ENCODE peak calls at places on chromosomes 3 and 15, in eight cellular contexts. G, X, V, C, E, Y, W and J are unnamed samples.
A peak's percentile ranks its signal among the peaks of the same experiment; 100 is the strongest.

GRCh38 chr15:89177633-89178306 is 43.6 kb downstream of the RLBP1 start:
- DNase-seq in G (peak; percentile 63), X (peak; percentile 76), V (no peak), C (peak; percentile 83), E (peak; percentile 57), Y (no peak), W (peak; percentile 58), J (peak; percentile 64)

GRCh38 chr3:58585005-58585786 is 8.0 kb upstream of the FAM107A start:
- DNase-seq in G (peak; percentile 88), X (peak; percentile 79), V (no peak), C (peak; percentile 58), E (peak; percentile 43), Y (peak; percentile 92), W (peak; percentile 68), J (peak; percentile 67)

GRCh38 chr15:73927003-73927475 is 777 bp downstream of the LOXL1 start:
- DNase-seq in G (peak; percentile 83), X (peak; percentile 86), V (no peak), C (no peak), E (no peak), Y (peak; percentile 90), W (peak; percentile 18), J (peak; percentile 62)

GRCh38 chr3:192207239-192207638 is 520.1 kb downstream of the FGF12 start:
- DNase-seq in G (no peak), X (no peak), V (no peak), C (no peak), E (no peak), Y (no peak), W (no peak), J (no peak)

GRCh38 chr15:62975515-62975914 is 67.0 kb upstream of the TPM1 start:
- DNase-seq in G (no peak), X (no peak), V (no peak), C (no peak), E (no peak), Y (no peak), W (no peak), J (no peak)

GRCh38 chr3:182792901-182793662 is at the start of gene ATP11B:
- DNase-seq in G (peak; percentile 76), X (peak; percentile 76), V (peak; percentile 21), C (peak; percentile 41), E (peak; percentile 32), Y (peak; percentile 90), W (peak; percentile 96), J (peak; percentile 79)

GRCh38 chr3:57794501-57794900 is 38.4 kb downstream of the SLMAP start:
- DNase-seq in G (no peak), X (no peak), V (no peak), C (no peak), E (no peak), Y (no peak), W (no peak), J (no peak)

GRCh38 chr3:171028779-171029232 is 2.3 kb upstream of the SLC2A2 start:
- DNase-seq in G (no peak), X (no peak), V (no peak), C (peak; percentile 90), E (no peak), Y (no peak), W (no peak), J (no peak)

GRCh38 chr3:9903904-9904303 is 1.3 kb downstream of the IL17RE start:
- DNase-seq in G (no peak), X (peak; percentile 39), V (no peak), C (no peak), E (no peak), Y (no peak), W (no peak), J (no peak)

GRCh38 chr3:78785004-78785403 is 982.8 kb downstream of the ROBO1 start:
- DNase-seq in G (no peak), X (no peak), V (no peak), C (peak; percentile 17), E (no peak), Y (no peak), W (no peak), J (no peak)

GRCh38 chr3:66998899-66999235 is 760 bp downstream of the KBTBD8 start:
- DNase-seq in G (no peak), X (no peak), V (no peak), C (no peak), E (no peak), Y (no peak), W (no peak), J (no peak)

GRCh38 chr3:22939349-22939748 is 263.8 kb upstream of the UBE2E2 start:
- DNase-seq in G (no peak), X (no peak), V (no peak), C (peak; percentile 2), E (no peak), Y (no peak), W (no peak), J (no peak)

GRCh38 chr3:73493543-73494314 is 131.0 kb downstream of the PDZRN3 start:
- DNase-seq in G (no peak), X (no peak), V (no peak), C (peak; percentile 75), E (no peak), Y (no peak), W (no peak), J (no peak)

GRCh38 chr15:69797615-69798014 is 300.1 kb downstream of the TLE3 start:
- DNase-seq in G (no peak), X (no peak), V (no peak), C (no peak), E (no peak), Y (no peak), W (no peak), J (no peak)

GRCh38 chr3:6394944-6395343 is 466.0 kb upstream of the GRM7 start:
- DNase-seq in G (no peak), X (no peak), V (no peak), C (no peak), E (no peak), Y (no peak), W (no peak), J (no peak)
- TF ChIP-seq POLR2A in G (no peak), X (no peak), V (no peak), C (no peak), E (no peak), Y (no peak), W (no peak), J (no peak)

DNA sequence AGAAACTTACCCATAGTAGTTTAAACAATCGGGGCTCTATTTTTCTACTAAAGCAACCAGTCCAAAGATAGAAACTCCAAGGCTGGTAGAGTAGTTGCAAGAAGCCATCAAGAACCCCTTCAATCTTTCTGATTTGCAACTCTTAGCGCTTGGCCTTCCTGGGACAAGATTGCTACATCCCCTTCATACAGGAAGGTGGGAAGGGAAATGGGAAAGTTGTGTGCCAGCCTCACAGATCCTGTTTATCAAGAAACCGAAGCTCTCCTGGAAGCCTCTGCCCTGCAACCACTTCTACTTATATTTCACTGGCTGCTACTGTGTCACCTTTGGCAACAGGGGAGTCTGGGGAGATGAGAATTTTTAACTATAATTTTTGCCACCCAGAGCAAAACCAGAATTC is 46.2 kb downstream of the OSBPL10 start:
- DNase-seq in G (no peak), X (no peak), V (no peak), C (no peak), E (no peak), Y (no peak), W (no peak), J (peak; percentile 24)
- H3K27me3 ChIP-seq in G (no peaks in the 10 kb centered on the region), X (no peaks in the 10 kb centered on the region), V (no peaks in the 10 kb centered on the region), C (no peaks in the 10 kb centered on the region), E (no peaks in the 10 kb centered on the region), Y (no peaks in the 10 kb centered on the region), W (no peaks in the 10 kb centered on the region), J (no peaks in the 10 kb centered on the region)

GRCh38 chr15:79923515-79924169 is 26.8 kb upstream of the MTHFS start:
- DNase-seq in G (peak; percentile 100), X (peak; percentile 97), V (peak; percentile 84), C (peak; percentile 93), E (peak; percentile 93), Y (peak; percentile 97), W (peak; percentile 97), J (peak; percentile 96)

GRCh38 chr15:79923068-79923514 is 26.3 kb upstream of the MTHFS start:
- DNase-seq in G (peak; percentile 68), X (peak; percentile 67), V (no peak), C (peak; percentile 39), E (peak; percentile 40), Y (peak; percentile 83), W (peak; percentile 84), J (peak; percentile 69)

GRCh38 chr15:79919749-79920511 is 23.1 kb upstream of the MTHFS start:
- DNase-seq in G (no peak), X (no peak), V (no peak), C (no peak), E (no peak), Y (no peak), W (no peak), J (no peak)

GRCh38 chr15:79924379-79924778 is 27.6 kb upstream of the MTHFS start:
- DNase-seq in G (no peak), X (no peak), V (no peak), C (no peak), E (no peak), Y (no peak), W (no peak), J (no peak)

DNA sequence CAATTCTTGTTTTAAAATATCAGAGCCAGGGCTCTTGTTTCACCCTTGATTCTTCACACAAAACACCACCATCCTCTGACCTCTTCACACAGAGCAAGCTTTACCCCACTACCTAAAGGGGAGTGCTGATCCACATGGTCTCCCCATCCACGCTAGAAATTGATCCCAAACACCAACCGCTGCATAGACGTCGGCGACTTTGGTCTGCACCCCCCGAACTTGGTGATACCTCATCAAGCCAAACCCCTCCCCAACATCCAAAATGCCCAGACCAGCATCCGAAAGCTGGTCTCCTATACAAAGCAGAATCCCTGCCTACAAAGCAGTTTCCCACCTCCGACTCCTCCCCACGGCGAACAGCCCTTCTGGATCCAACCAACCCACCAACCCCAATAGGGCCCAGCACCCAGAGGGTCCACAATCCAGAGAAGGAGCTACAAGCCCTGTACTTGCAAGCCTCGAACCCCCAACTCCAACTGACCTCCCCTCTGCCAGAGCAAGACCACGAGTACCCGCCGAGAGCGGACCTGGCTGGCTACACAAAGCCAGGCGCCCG is 25.8 kb upstream of the MTHFS start:
- DNase-seq in G (peak; percentile 68), X (no peak), V (no peak), C (no peak), E (no peak), Y (no peak), W (no peak), J (no peak)
- TF ChIP-seq POLR2A in G (no peak), X (no peak), V (no peak), C (no peak), E (peak; percentile 40), Y (no peak), W (no peak), J (no peak)

GRCh38 chr3:52331091-52331490 is 15.0 kb downstream of the DNAH1 start:
- DNase-seq in G (no peak), X (no peak), V (no peak), C (no peak), E (no peak), Y (peak; percentile 50), W (no peak), J (no peak)

GRCh38 chr3:52333869-52334557 is 17.9 kb downstream of the DNAH1 start:
- DNase-seq in G (no peak), X (no peak), V (no peak), C (peak; percentile 35), E (peak; percentile 43), Y (peak; percentile 2), W (no peak), J (no peak)

GRCh38 chr3:52330194-52330805 is 14.2 kb downstream of the DNAH1 start:
- DNase-seq in G (no peak), X (no peak), V (no peak), C (no peak), E (no peak), Y (peak; percentile 44), W (no peak), J (no peak)

GRCh38 chr3:52328536-52329080 is 12.5 kb downstream of the DNAH1 start:
- DNase-seq in G (no peak), X (no peak), V (no peak), C (no peak), E (no peak), Y (peak; percentile 32), W (no peak), J (no peak)

GRCh38 chr3:52331906-52332305 is 15.8 kb downstream of the DNAH1 start:
- DNase-seq in G (no peak), X (no peak), V (no peak), C (no peak), E (no peak), Y (peak; percentile 44), W (no peak), J (no peak)
- H3K27me3 ChIP-seq in G (no peaks in the 10 kb centered on the region), X (no peaks in the 10 kb centered on the region), V (no peaks in the 10 kb centered on the region), C (no peaks in the 10 kb centered on the region), E (no peaks in the 10 kb centered on the region), Y (no peaks in the 10 kb centered on the region), W (no peaks in the 10 kb centered on the region), J (no peaks in the 10 kb centered on the region)